ENCODE peak calls at places on chromosomes 12 and 14, in six cellular contexts. O is A549, S is K562, V is IMR-90, K is GM12878, I is HepG2. U is an unnamed sample.

GRCh38 chr14:64234877-64235651 is 59.1 kb downstream of the ESR2 start:
- DNase-seq in O (no peak), S (no peak), V (peak), K (no peak), I (no peak), U (no peak)

GRCh38 chr14:64821651-64822050 is 58.1 kb downstream of the SPTB start:
- DNase-seq in O (no peak), S (no peak), V (no peak), K (no peak), I (no peak), U (no peak)

GRCh38 chr12:79687711-79688270 is 3.0 kb downstream of the PAWR start:
- DNase-seq in O (no peak), S (no peak), V (peak), K (no peak), I (no peak), U (no peak)

GRCh38 chr14:93941293-93941910 is 14.3 kb downstream of the FAM181A start:
- DNase-seq in O (no peak), S (no peak), V (peak), K (no peak), I (no peak), U (no peak)

GRCh38 chr14:104948736-104949031 is 24.0 kb downstream of the PLD4 start:
- DNase-seq in O (no peak), S (no peak), V (no peak), K (no peak), I (no peak), U (no peak)

GRCh38 chr14:93764211-93764659 is 24.1 kb downstream of the PRIMA1 start:
- DNase-seq in O (no peak), S (no peak), V (peak), K (no peak), I (no peak), U (no peak)

GRCh38 chr14:104593710-104594121 is 10.9 kb downstream of the TMEM179 start:
- DNase-seq in O (no peak), S (no peak), V (no peak), K (no peak), I (no peak), U (no peak)

GRCh38 chr12:63930971-63931370 is 86.5 kb downstream of the SRGAP1 start:
- DNase-seq in O (no peak), S (no peak), V (peak), K (no peak), I (no peak), U (no peak)

GRCh38 chr12:29164477-29165163 is 15.5 kb downstream of the FAR2 start:
- DNase-seq in O (no peak), S (peak), V (peak), K (peak), I (no peak), U (no peak)

GRCh38 chr12:57428965-57429364 is 1.9 kb downstream of the R3HDM2 start:
- DNase-seq in O (no peak), S (no peak), V (no peak), K (no peak), I (no peak), U (no peak)

GRCh38 chr14:104601786-104602185 is 2.8 kb downstream of the TMEM179 start:
- DNase-seq in O (peak), S (no peak), V (peak), K (no peak), I (no peak), U (no peak)

GRCh38 chr12:16012086-16012485 is 101.0 kb downstream of the DERA start:
- DNase-seq in O (no peak), S (peak), V (peak), K (no peak), I (no peak), U (no peak)

GRCh38 chr12:120687570-120688289 is 781 bp downstream of the MLEC start:
- DNase-seq in O (no peak), S (peak), V (no peak), K (no peak), I (no peak), U (no peak)

GRCh38 chr12:63864456-63864709 is 19.9 kb downstream of the SRGAP1 start:
- DNase-seq in O (no peak), S (no peak), V (no peak), K (no peak), I (no peak), U (peak)

GRCh38 chr12:5902736-5903135 is 42.3 kb downstream of the ANO2 start:
- DNase-seq in O (no peak), S (no peak), V (no peak), K (no peak), I (no peak), U (no peak)

GRCh38 chr14:101825797-101826196 is 64.3 kb downstream of the PPP2R5C start:
- DNase-seq in O (no peak), S (no peak), V (no peak), K (no peak), I (no peak), U (no peak)

GRCh38 chr14:95402184-95402583 is 82.5 kb upstream of the CLMN start:
- DNase-seq in O (no peak), S (no peak), V (no peak), K (no peak), I (no peak), U (no peak)

GRCh38 chr12:12965836-12966235 is 13.9 kb upstream of the GPRC5D start:
- DNase-seq in O (no peak), S (no peak), V (no peak), K (no peak), I (no peak), U (no peak)

GRCh38 chr12:46825526-46826414 is at the start of gene SLC38A4:
- DNase-seq in O (no peak), S (peak), V (peak), K (no peak), I (peak), U (peak)

GRCh38 chr12:11651377-11651776 is 1.9 kb downstream of the ETV6 start:
- DNase-seq in O (no peak), S (no peak), V (no peak), K (no peak), I (no peak), U (no peak)
- TF ChIP-seq BHLHE40 in O (no peak), S (no peak), V (no peak), K (no peak), I (no peak), U (no peak)

GRCh38 chr14:54603362-54603761 is 36.4 kb downstream of the SAMD4A start:
- DNase-seq in O (no peak), S (no peak), V (peak), K (no peak), I (no peak), U (no peak)
- TF ChIP-seq BHLHE40 in O (no peak), S (no peak), V (no peak), K (no peak), I (no peak), U (no peak)

GRCh38 chr12:43370299-43370698 is 181.7 kb downstream of the ADAMTS20 start:
- DNase-seq in O (peak), S (no peak), V (peak), K (no peak), I (peak), U (no peak)
- TF ChIP-seq BHLHE40 in O (no peak), S (no peak), V (no peak), K (no peak), I (no peak), U (no peak)

GRCh38 chr14:76599556-76599955 is 161.7 kb upstream of the VASH1 start:
- DNase-seq in O (no peak), S (no peak), V (no peak), K (no peak), I (no peak), U (no peak)

GRCh38 chr14:76591270-76591669 is 170.0 kb upstream of the VASH1 start:
- DNase-seq in O (no peak), S (no peak), V (no peak), K (no peak), I (no peak), U (no peak)

GRCh38 chr14:76599141-76599540 is 162.1 kb upstream of the VASH1 start:
- DNase-seq in O (no peak), S (no peak), V (no peak), K (no peak), I (no peak), U (no peak)

GRCh38 chr14:76597387-76597786 is 163.9 kb upstream of the VASH1 start:
- DNase-seq in O (no peak), S (no peak), V (no peak), K (no peak), I (no peak), U (no peak)

GRCh38 chr14:76595266-76595665 is 166.0 kb upstream of the VASH1 start:
- DNase-seq in O (no peak), S (no peak), V (no peak), K (no peak), I (no peak), U (no peak)
- TF ChIP-seq BHLHE40 in O (no peak), S (no peak), V (no peak), K (peak), I (no peak), U (no peak)

GRCh38 chr14:74697543-74697942 is 15.3 kb downstream of the AREL1 start:
- DNase-seq in O (no peak), S (no peak), V (peak), K (no peak), I (no peak), U (no peak)
- TF ChIP-seq BHLHE40 in O (no peak), S (no peak), V (peak), K (no peak), I (no peak), U (no peak)

GRCh38 chr12:25959069-25959961 is 833 bp downstream of the RASSF8 start:
- DNase-seq in O (peak), S (no peak), V (peak), K (no peak), I (no peak), U (peak)
- TF ChIP-seq BHLHE40 in O (no peak), S (no peak), V (no peak), K (no peak), I (no peak), U (no peak)

GRCh38 chr12:104374806-104375205 is 71.3 kb downstream of the EID3 start:
- DNase-seq in O (no peak), S (no peak), V (no peak), K (no peak), I (no peak), U (no peak)

GRCh38 chr12:104374071-104374470 is 70.5 kb downstream of the EID3 start:
- DNase-seq in O (no peak), S (no peak), V (no peak), K (no peak), I (no peak), U (no peak)

GRCh38 chr12:104378427-104378826 is 74.9 kb downstream of the EID3 start:
- DNase-seq in O (no peak), S (no peak), V (no peak), K (no peak), I (no peak), U (no peak)

GRCh38 chr12:104377507-104377812 is 73.9 kb downstream of the EID3 start:
- DNase-seq in O (no peak), S (no peak), V (no peak), K (no peak), I (no peak), U (no peak)

GRCh38 chr12:104376650-104377506 is 73.3 kb downstream of the EID3 start:
- DNase-seq in O (peak), S (no peak), V (peak), K (no peak), I (no peak), U (no peak)
- TF ChIP-seq BHLHE40 in O (no peak), S (no peak), V (no peak), K (no peak), I (no peak), U (no peak)

GRCh38 chr14:51889851-51890250 is 29.4 kb downstream of the GNG2 start:
- DNase-seq in O (no peak), S (no peak), V (peak), K (no peak), I (no peak), U (no peak)
- TF ChIP-seq BHLHE40 in O (no peak), S (no peak), V (no peak), K (no peak), I (no peak), U (no peak)

DNA sequence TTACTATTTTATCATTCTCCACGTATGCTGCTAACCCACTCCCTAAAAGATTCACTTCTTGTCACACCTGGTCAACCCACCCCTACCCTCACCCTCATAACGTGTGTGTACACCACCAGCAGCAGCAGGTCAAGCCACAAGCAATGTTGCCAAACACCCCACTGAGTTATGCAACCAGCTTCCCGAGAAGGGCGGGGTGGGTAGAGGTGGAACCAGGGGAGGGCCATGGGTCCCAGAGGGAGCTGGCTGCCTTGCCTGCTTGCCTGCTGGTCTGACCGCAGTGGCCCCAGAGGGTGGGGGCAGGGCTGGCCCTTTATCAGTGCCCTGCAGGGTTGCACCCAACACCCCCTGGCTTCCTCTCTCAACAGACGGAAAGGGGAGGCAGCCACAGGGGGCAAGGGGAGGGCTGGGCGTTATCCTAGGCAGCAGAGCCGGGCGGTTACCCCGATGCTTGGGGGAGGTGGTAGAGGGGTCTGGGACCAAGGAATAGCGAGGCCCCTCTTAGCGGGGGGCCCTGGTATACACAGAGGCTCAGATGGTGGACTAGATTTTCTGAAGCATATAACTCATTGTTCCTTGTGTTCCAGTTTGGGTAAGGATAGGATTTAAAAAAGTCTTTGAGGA is 3.5 kb upstream of the NFE2 start:
- DNase-seq in O (peak), S (peak), V (no peak), K (no peak), I (peak), U (no peak)
- TF ChIP-seq BHLHE40 in O (no peak), S (peak), V (no peak), K (no peak), I (peak), U (no peak)

U was measured in HEK293T.